ENCODE peak calls at places on chromosomes 6 and 20, in seven cellular contexts. U, B, J, M, W, I and H are unnamed samples.

GRCh38 chr6:71400852-71401251 is 112.2 kb downstream of the OGFRL1 start:
- DNase-seq in U (no peak), B (peak; percentile 29), J (no peak), M (no peak), W (no peak), I (no peak), H (no peak)

GRCh38 chr6:128098000-128098581 is 197.2 kb upstream of the THEMIS start:
- DNase-seq in U (no peak), B (peak; percentile 13), J (no peak), M (no peak), W (no peak), I (no peak), H (no peak)

GRCh38 chr20:33466303-33466646 is 22.7 kb upstream of the SNTA1 start:
- DNase-seq in U (no peak), B (no peak), J (no peak), M (no peak), W (no peak), I (no peak), H (no peak)

GRCh38 chr6:69232506-69233194 is 564.2 kb downstream of the LMBRD1 start:
- DNase-seq in U (peak; percentile 78), B (peak; percentile 55), J (peak; percentile 76), M (peak; percentile 77), W (peak; percentile 86), I (peak; percentile 85), H (peak; percentile 78)

GRCh38 chr6:81894788-81895221 is 142.3 kb upstream of the TENT5A start:
- DNase-seq in U (peak; percentile 31), B (peak; percentile 39), J (peak; percentile 61), M (peak; percentile 17), W (no peak), I (no peak), H (no peak)

GRCh38 chr6:25392372-25392771 is 113.2 kb downstream of the CARMIL1 start:
- DNase-seq in U (no peak), B (no peak), J (no peak), M (no peak), W (no peak), I (no peak), H (no peak)

GRCh38 chr6:104789770-104790190 is 69.9 kb downstream of the HACE1 start:
- DNase-seq in U (no peak), B (peak; percentile 55), J (peak; percentile 61), M (peak; percentile 57), W (no peak), I (no peak), H (peak; percentile 27)

GRCh38 chr20:49916146-49917002 is 1.0 kb upstream of the SPATA2 start:
- DNase-seq in U (no peak), B (peak; percentile 55), J (peak; percentile 56), M (peak; percentile 93), W (no peak), I (no peak), H (peak; percentile 74)

GRCh38 chr6:37127961-37128862 is 41.7 kb upstream of the PIM1 start:
- DNase-seq in U (no peak), B (peak; percentile 74), J (peak; percentile 46), M (peak; percentile 97), W (no peak), I (no peak), H (peak; percentile 86)

GRCh38 chr6:34381086-34381485 is 11.4 kb downstream of the NUDT3 start:
- DNase-seq in U (no peak), B (peak; percentile 61), J (no peak), M (no peak), W (no peak), I (no peak), H (no peak)

GRCh38 chr6:4358414-4359107 is 223.2 kb upstream of the ECI2 start:
- DNase-seq in U (peak; percentile 23), B (peak; percentile 100), J (peak; percentile 99), M (peak; percentile 97), W (no peak), I (peak; percentile 85), H (peak; percentile 97)

GRCh38 chr6:81767163-81768000 is 14.9 kb upstream of the TENT5A start:
- DNase-seq in U (no peak), B (peak; percentile 41), J (peak; percentile 54), M (peak; percentile 76), W (no peak), I (no peak), H (peak; percentile 51)

GRCh38 chr20:34774431-34774830 is 51.0 kb downstream of the NCOA6 start:
- DNase-seq in U (no peak), B (no peak), J (no peak), M (no peak), W (no peak), I (no peak), H (no peak)

GRCh38 chr6:47203266-47203967 is 106.3 kb downstream of the TNFRSF21 start:
- DNase-seq in U (no peak), B (peak; percentile 13), J (peak; percentile 26), M (no peak), W (no peak), I (no peak), H (no peak)

GRCh38 chr6:35613762-35614161 is 75.0 kb downstream of the FKBP5 start:
- DNase-seq in U (no peak), B (no peak), J (no peak), M (no peak), W (no peak), I (no peak), H (no peak)

GRCh38 chr6:124132256-124132655 is 328.6 kb downstream of the NKAIN2 start:
- DNase-seq in U (no peak), B (no peak), J (peak; percentile 25), M (no peak), W (no peak), I (no peak), H (no peak)

GRCh38 chr6:5274231-5274630 is 12.9 kb downstream of the FARS2 start:
- DNase-seq in U (no peak), B (no peak), J (peak; percentile 82), M (no peak), W (no peak), I (no peak), H (no peak)

GRCh38 chr6:43887340-43887858 is 117.4 kb downstream of the VEGFA start:
- DNase-seq in U (no peak), B (no peak), J (no peak), M (no peak), W (no peak), I (no peak), H (peak; percentile 40)

GRCh38 chr6:138106665-138107077 is 548 bp downstream of the PERP start:
- DNase-seq in U (no peak), B (no peak), J (no peak), M (no peak), W (no peak), I (no peak), H (no peak)

GRCh38 chr6:152323376-152323775 is 313.8 kb downstream of the SYNE1 start:
- DNase-seq in U (no peak), B (no peak), J (no peak), M (no peak), W (no peak), I (no peak), H (no peak)

GRCh38 chr20:8205996-8206395 is 73.9 kb downstream of the PLCB1 start:
- DNase-seq in U (no peak), B (no peak), J (no peak), M (no peak), W (no peak), I (no peak), H (no peak)

GRCh38 chr6:131831392-131831791 is 23.6 kb downstream of the ENPP1 start:
- DNase-seq in U (no peak), B (peak; percentile 46), J (peak; percentile 79), M (peak; percentile 67), W (no peak), I (no peak), H (no peak)

GRCh38 chr6:142118926-142119325 is 13.8 kb upstream of the GJE1 start:
- DNase-seq in U (no peak), B (peak; percentile 23), J (no peak), M (peak; percentile 1), W (no peak), I (no peak), H (no peak)

GRCh38 chr20:32216396-32217142 is 8.9 kb downstream of the POFUT1 start:
- DNase-seq in U (no peak), B (no peak), J (no peak), M (no peak), W (no peak), I (no peak), H (no peak)

GRCh38 chr6:20126789-20127653 is 85.2 kb downstream of the MBOAT1 start:
- DNase-seq in U (peak; percentile 51), B (peak; percentile 44), J (peak; percentile 48), M (peak; percentile 73), W (peak; percentile 88), I (peak; percentile 76), H (peak; percentile 78)

GRCh38 chr6:71408966-71409723 is 120.5 kb downstream of the OGFRL1 start:
- DNase-seq in U (no peak), B (peak; percentile 64), J (no peak), M (no peak), W (no peak), I (no peak), H (no peak)

GRCh38 chr6:34056301-34056700 is 89.6 kb downstream of the GRM4 start:
- DNase-seq in U (peak; percentile 60), B (peak; percentile 35), J (no peak), M (peak; percentile 62), W (peak; percentile 91), I (peak; percentile 96), H (peak; percentile 85)

GRCh38 chr20:36959242-36959641 is 7.7 kb upstream of the SAMHD1 start:
- DNase-seq in U (no peak), B (peak; percentile 30), J (no peak), M (peak; percentile 85), W (no peak), I (no peak), H (no peak)

GRCh38 chr6:107488875-107489635 is 862 bp upstream of the SOBP start:
- DNase-seq in U (no peak), B (peak; percentile 20), J (peak; percentile 59), M (peak; percentile 16), W (peak; percentile 85), I (peak; percentile 76), H (peak; percentile 79)

GRCh38 chr6:2028457-2029038 is 216.9 kb downstream of the GMDS start:
- DNase-seq in U (no peak), B (no peak), J (no peak), M (no peak), W (no peak), I (no peak), H (no peak)
- H3K9ac ChIP-seq in U (no peak overlapping the region), B (no peak overlapping the region), J (no peak overlapping the region), M (no peak overlapping the region), W (no peak overlapping the region), I (no peak overlapping the region), H (no peak overlapping the region)

GRCh38 chr6:1379026-1379809 is 10.2 kb upstream of the FOXF2 start:
- DNase-seq in U (peak; percentile 35), B (no peak), J (no peak), M (no peak), W (no peak), I (no peak), H (no peak)
- H3K4ac ChIP-seq in U (no peak overlapping the region), B (no peak overlapping the region), J (no peak overlapping the region), M (no peak overlapping the region), W (no peak overlapping the region), I (no peak overlapping the region), H (no peak overlapping the region)

GRCh38 chr6:39843305-39844020 is 51.3 kb downstream of the DAAM2 start:
- DNase-seq in U (no peak), B (peak; percentile 6), J (no peak), M (no peak), W (no peak), I (no peak), H (no peak)
- H4K8ac ChIP-seq in U (no peak overlapping the region), B (no peak overlapping the region), J (peak overlapping the region; percentile 19), M (no peak overlapping the region), W (no peak overlapping the region), I (no peak overlapping the region), H (no peak overlapping the region)

GRCh38 chr6:158854214-158855101 is 35.3 kb upstream of the EZR start:
- DNase-seq in U (no peak), B (peak; percentile 83), J (peak; percentile 89), M (peak; percentile 53), W (no peak), I (peak; percentile 74), H (peak; percentile 89)
- H3K9ac ChIP-seq in U (no peak overlapping the region), B (no peak overlapping the region), J (no peak overlapping the region), M (no peak overlapping the region), W (peak overlapping the region; percentile 15), I (peak overlapping the region; percentile 29), H (peak overlapping the region; percentile 53)

GRCh38 chr20:24993337-24994185 is 1.0 kb upstream of the APMAP start:
- DNase-seq in U (no peak), B (peak; percentile 57), J (peak; percentile 50), M (peak; percentile 17), W (peak; percentile 20), I (no peak), H (no peak)
- H3K4ac ChIP-seq in U (no peak overlapping the region), B (no peak overlapping the region), J (no peak overlapping the region), M (no peak overlapping the region), W (no peak overlapping the region), I (no peak overlapping the region), H (no peak overlapping the region)